ENCODE peak calls at places on chromosomes 16 and 17, in four cellular contexts. B is T-helper 2 cell, E is T-helper 1 cell, X is foreskin fibroblast. P is an unnamed sample.
A peak's percentile ranks its signal among the peaks of the same experiment; 100 is the strongest.

GRCh38 chr17:17792551-17793377 is 44.0 kb downstream of the SREBF1 start:
- DNase-seq in E (peak; percentile 38), X (no peak), B (peak; percentile 89), P (no peak)

GRCh38 chr17:35809855-35810461 is 674 bp downstream of the TAF15 start:
- DNase-seq in B (no peak), E (no peak), X (peak; percentile 50), P (no peak)

GRCh38 chr16:81326971-81327370 is 12.2 kb downstream of the GAN start:
- DNase-seq in E (no peak), X (no peak), B (no peak), P (no peak)

GRCh38 chr17:77741109-77741508 is 217.4 kb upstream of the TNRC6C start:
- DNase-seq in E (peak; percentile 21), X (peak; percentile 11), B (peak; percentile 14), P (no peak)

GRCh38 chr16:10088380-10088793 is 93.8 kb downstream of the GRIN2A start:
- DNase-seq in B (no peak), E (no peak), X (peak; percentile 22), P (peak; percentile 18)

GRCh38 chr17:77354721-77355455 is 214.1 kb downstream of the SEC14L1 start:
- DNase-seq in X (peak; percentile 93), E (no peak), B (no peak), P (peak; percentile 78)

GRCh38 chr17:51647873-51648272 is 387.5 kb downstream of the UTP18 start:
- DNase-seq in X (no peak), E (no peak), B (no peak), P (no peak)

GRCh38 chr17:18319604-18320256 is 4.6 kb downstream of the SMCR8 start:
- DNase-seq in X (peak; percentile 81), B (peak; percentile 46), E (no peak), P (peak; percentile 56)

GRCh38 chr16:72952404-72953301 is 95.3 kb downstream of the ZFHX3 start:
- DNase-seq in E (no peak), B (no peak), X (peak; percentile 23), P (no peak)

GRCh38 chr16:82432261-82432660 is 194.5 kb upstream of the CDH13 start:
- DNase-seq in E (no peak), X (peak; percentile 9), B (no peak), P (no peak)

GRCh38 chr17:77892469-77893143 is 65.9 kb upstream of the TNRC6C start:
- DNase-seq in E (no peak), X (no peak), B (no peak), P (no peak)

GRCh38 chr17:74957935-74958549 is 14.5 kb downstream of the HID1 start:
- DNase-seq in X (peak; percentile 75), E (peak; percentile 59), B (peak; percentile 52), P (no peak)

GRCh38 chr16:4008116-4008515 is 108.1 kb downstream of the ADCY9 start:
- DNase-seq in E (no peak), B (no peak), X (no peak), P (no peak)

GRCh38 chr17:78779848-78780247 is 2.2 kb downstream of the CYTH1 start:
- DNase-seq in E (peak; percentile 44), X (no peak), B (peak; percentile 93), P (no peak)

GRCh38 chr17:37772982-37773381 is 28.1 kb upstream of the HNF1B start:
- DNase-seq in B (no peak), X (no peak), E (no peak), P (no peak)

GRCh38 chr17:74678541-74678940 is 34.2 kb downstream of the CD300LF start:
- DNase-seq in E (no peak), B (peak; percentile 8), X (no peak), P (no peak)

P was measured in fibroblast of the conjunctiva.